ENCODE peak calls at places on chromosomes 1 and 21, in eight cellular contexts. S is lower leg skin, P is neuronal stem cell, A is left colon, C is substantia nigra, Q is RCC 7860, G is germinal center, Y is astrocyte of the spinal cord. W is an unnamed sample.

GRCh38 chr1:165826565-165826964 is 849 bp upstream of the UCK2 start:
- DNase-seq in S (no peak), P (no peak), A (no peak), C (no peak), Q (no peak), G (no peak), Y (no peak), W (no peak)

GRCh38 chr1:38818706-38819439 is 40.7 kb downstream of the RRAGC start:
- DNase-seq in S (no peak), P (no peak), A (no peak), C (no peak), Q (no peak), G (no peak), Y (no peak), W (no peak)

GRCh38 chr1:205933672-205934618 is 9.3 kb downstream of the SLC26A9 start:
- DNase-seq in S (no peak), P (no peak), A (no peak), C (peak; percentile 21), Q (peak; percentile 90), G (no peak), Y (peak; percentile 77), W (no peak)

GRCh38 chr1:165914136-165914798 is 86.9 kb downstream of the UCK2 start:
- DNase-seq in S (peak; percentile 80), P (peak; percentile 54), A (peak; percentile 44), C (no peak), Q (peak; percentile 66), G (peak; percentile 68), Y (peak; percentile 81), W (no peak)

GRCh38 chr1:17075470-17076255 is 21.8 kb upstream of the SDHB start:
- DNase-seq in S (no peak), P (no peak), A (no peak), C (no peak), Q (no peak), G (peak; percentile 38), Y (no peak), W (peak; percentile 71)

GRCh38 chr1:243475966-243476365 is 220.1 kb downstream of the SDCCAG8 start:
- DNase-seq in S (no peak), P (peak; percentile 61), A (no peak), C (no peak), Q (no peak), G (no peak), Y (peak; percentile 73), W (no peak)

GRCh38 chr1:224726783-224727182 is 110.7 kb downstream of the CNIH3 start:
- DNase-seq in S (peak; percentile 86), P (no peak), A (no peak), C (no peak), Q (peak; percentile 74), G (no peak), Y (peak; percentile 95), W (no peak)

GRCh38 chr1:224392411-224393249 is 36.0 kb downstream of the CNIH4 start:
- DNase-seq in S (no peak), P (no peak), A (no peak), C (no peak), Q (no peak), G (no peak), Y (no peak), W (no peak)

GRCh38 chr1:71950579-71950978 is 331.8 kb downstream of the NEGR1 start:
- DNase-seq in S (no peak), P (no peak), A (no peak), C (no peak), Q (no peak), G (no peak), Y (no peak), W (no peak)

GRCh38 chr21:19246018-19246417 is 842.4 kb upstream of the TMPRSS15 start:
- DNase-seq in S (no peak), P (no peak), A (no peak), C (no peak), Q (no peak), G (no peak), Y (no peak), W (peak; percentile 62)